ENCODE peak calls at places on chromosomes 2 and 18, in ten cellular contexts. Y is cerebellar nuclear complex; E is H54; A is germinal center; J is activated CD4-positive, alpha-beta T cell treated with anti-CD3 and anti-CD28 coated beads, Interleukin-2, amount 10 ng/mL, durations not matched to agents 7 days and 5 days; W is fibroblast of pulmonary artery; G is NCI-H2029; M is psoas muscle; D is activated T-cell treated with anti-CD3 and anti-CD28 coated beads for 24 hours; X is activated naive CD4-positive, alpha-beta T cell treated with anti-CD3 and anti-CD28 coated beads, Interleukin-2, amount 10 ng/mL, durations not matched to agents 7 days and 5 days. R is an unnamed sample.

GRCh38 chr18:35389095-35389618 is 12.0 kb upstream of the ZNF396 start:
- DNase-seq in W (peak; percentile 64), D (no peak), G (no peak), J (no peak), A (no peak), E (no peak), M (no peak), Y (no peak), X (no peak), R (no peak)

GRCh38 chr2:174343343-174343637 is 8.5 kb downstream of the SP9 start:
- DNase-seq in X (no peak), E (no peak), A (no peak), Y (no peak), G (no peak), W (no peak), J (no peak), M (no peak), D (no peak), R (no peak)

GRCh38 chr2:125405816-125406215 is 1250.1 kb upstream of the GYPC start:
- DNase-seq in G (no peak), E (peak; percentile 15), X (no peak), W (peak; percentile 92), Y (no peak), D (no peak), M (no peak), A (no peak), J (no peak), R (no peak)

GRCh38 chr2:97740590-97741182 is 27.3 kb downstream of the ZAP70 start:
- DNase-seq in M (no peak), E (peak; percentile 74), G (peak; percentile 44), X (peak; percentile 46), D (no peak), W (peak; percentile 45), Y (no peak), J (peak; percentile 43), A (peak; percentile 81), R (peak; percentile 55)

GRCh38 chr18:2111456-2111855 is 459.8 kb downstream of the METTL4 start:
- DNase-seq in M (no peak), Y (no peak), D (no peak), J (no peak), X (no peak), W (peak; percentile 36), E (peak; percentile 23), A (no peak), G (no peak), R (no peak)

GRCh38 chr2:98886066-98886554 is 49.9 kb downstream of the CRACDL start:
- DNase-seq in J (no peak), D (no peak), X (no peak), G (no peak), W (no peak), E (no peak), A (no peak), Y (no peak), M (no peak), R (no peak)

GRCh38 chr2:53852540-53852939 is 7.2 kb downstream of the GPR75 start:
- DNase-seq in D (no peak), J (no peak), X (no peak), W (no peak), A (no peak), Y (no peak), M (no peak), G (no peak), E (no peak), R (no peak)

GRCh38 chr18:70417847-70418246 is 129.0 kb downstream of the SOCS6 start:
- DNase-seq in G (no peak), E (no peak), J (no peak), X (no peak), M (no peak), A (no peak), Y (no peak), W (no peak), D (no peak), R (no peak)

GRCh38 chr18:2139676-2140075 is 431.6 kb downstream of the METTL4 start:
- DNase-seq in Y (no peak), A (no peak), D (no peak), E (peak; percentile 11), M (no peak), G (no peak), X (no peak), W (peak; percentile 69), J (no peak), R (no peak)

GRCh38 chr2:44130441-44130840 is 38.2 kb upstream of the PPM1B start:
- DNase-seq in Y (no peak), G (no peak), E (no peak), X (no peak), A (no peak), M (no peak), D (no peak), J (no peak), W (peak; percentile 40), R (no peak)

GRCh38 chr2:162342841-162343240 is 1.1 kb upstream of the GCA start:
- DNase-seq in G (no peak), D (no peak), Y (no peak), J (no peak), A (no peak), W (no peak), M (no peak), E (no peak), X (no peak), R (no peak)

GRCh38 chr2:28735511-28735910 is 16.1 kb upstream of the PPP1CB start:
- DNase-seq in D (no peak), M (no peak), G (no peak), X (no peak), W (no peak), A (no peak), Y (no peak), E (no peak), J (no peak), R (no peak)

GRCh38 chr2:26739514-26739913 is 24.6 kb upstream of the SLC35F6 start:
- DNase-seq in G (no peak), W (no peak), E (no peak), A (no peak), M (no peak), Y (no peak), D (no peak), X (no peak), J (no peak), R (no peak)

GRCh38 chr2:152375174-152375573 is 40.2 kb downstream of the FMNL2 start:
- DNase-seq in G (no peak), M (no peak), D (no peak), J (no peak), X (no peak), W (no peak), A (no peak), E (no peak), Y (no peak), R (no peak)

GRCh38 chr2:46193855-46194254 is 103.4 kb upstream of the EPAS1 start:
- DNase-seq in A (no peak), X (no peak), J (no peak), W (no peak), M (no peak), Y (no peak), D (no peak), G (no peak), E (no peak), R (no peak)

GRCh38 chr2:61662990-61663389 is 124.8 kb upstream of the XPO1 start:
- DNase-seq in A (no peak), D (no peak), X (no peak), Y (no peak), M (no peak), G (no peak), W (no peak), E (no peak), J (no peak), R (no peak)

GRCh38 chr18:58532298-58532697 is 96.6 kb downstream of the ALPK2 start:
- DNase-seq in M (no peak), E (no peak), X (no peak), Y (no peak), D (no peak), J (no peak), G (no peak), W (no peak), A (no peak), R (no peak)

GRCh38 chr2:151040036-151040435 is 221.6 kb downstream of the RBM43 start:
- DNase-seq in M (no peak), E (no peak), W (peak; percentile 60), A (no peak), Y (no peak), X (no peak), D (no peak), J (no peak), G (no peak), R (no peak)

GRCh38 chr2:239710953-239711861 is 310.4 kb upstream of the HDAC4 start:
- DNase-seq in G (no peak), X (no peak), M (no peak), E (no peak), W (no peak), A (no peak), J (no peak), D (no peak), Y (no peak), R (peak; percentile 8)

GRCh38 chr2:130846233-130846632 is 9.5 kb downstream of the ARHGEF4 start:
- DNase-seq in J (no peak), D (no peak), A (no peak), E (no peak), W (no peak), X (no peak), Y (no peak), M (no peak), G (no peak), R (no peak)

GRCh38 chr2:149160701-149161217 is 122.3 kb downstream of the LYPD6B start:
- DNase-seq in D (no peak), J (peak; percentile 24), A (peak; percentile 7), X (peak; percentile 23), E (no peak), G (no peak), Y (no peak), M (no peak), W (no peak), R (no peak)

GRCh38 chr18:57480724-57481123 is 45.5 kb downstream of the ONECUT2 start:
- DNase-seq in Y (no peak), X (no peak), M (no peak), E (no peak), J (no peak), W (no peak), A (no peak), G (no peak), D (no peak), R (no peak)

GRCh38 chr2:18243831-18244230 is 316.6 kb downstream of the RDH14 start:
- DNase-seq in Y (no peak), D (no peak), X (no peak), A (no peak), M (no peak), J (no peak), W (no peak), E (no peak), G (no peak), R (no peak)

GRCh38 chr2:147789287-147789686 is 55.5 kb upstream of the ACVR2A start:
- DNase-seq in W (no peak), D (no peak), A (no peak), J (no peak), Y (no peak), X (no peak), M (no peak), G (no peak), E (no peak), R (no peak)

GRCh38 chr2:126744640-126745039 is 88.7 kb downstream of the GYPC start:
- DNase-seq in J (no peak), W (no peak), D (no peak), G (no peak), A (no peak), M (no peak), Y (no peak), E (no peak), X (no peak), R (no peak)

GRCh38 chr2:72289283-72289682 is 141.6 kb upstream of the CYP26B1 start:
- DNase-seq in J (no peak), W (no peak), Y (no peak), A (no peak), M (no peak), G (no peak), E (no peak), D (no peak), X (no peak), R (no peak)

R was measured in left colon.